ENCODE peak calls at places on chromosome 12, in four cellular contexts. One of them, this sample, is unnamed.

GRCh38 chr12:18753481-18754117 is 15.7 kb downstream of the CAPZA3 start:
- DNase-seq in prostate gland: no peak
- DNase-seq in nephron progenitor cell: no peak
- DNase-seq in GM10248: no peak
- DNase-seq in this sample: no peak

GRCh38 chr12:29278673-29279420 is 102.1 kb downstream of the ERGIC2 start:
- DNase-seq in prostate gland: no peak
- DNase-seq in nephron progenitor cell: no peak
- DNase-seq in GM10248: no peak
- DNase-seq in this sample: no peak

GRCh38 chr12:68113644-68114043 is 45.9 kb downstream of the IFNG start:
- DNase-seq in prostate gland: no peak
- DNase-seq in nephron progenitor cell: no peak
- DNase-seq in GM10248: peak; percentile 12
- DNase-seq in this sample: no peak

GRCh38 chr12:9124346-9125031 is 8.8 kb upstream of the A2M start:
- DNase-seq in prostate gland: no peak
- DNase-seq in nephron progenitor cell: no peak
- DNase-seq in GM10248: no peak
- DNase-seq in this sample: no peak

GRCh38 chr12:30988887-30989286 is 62.3 kb downstream of the TSPAN11 start:
- DNase-seq in prostate gland: peak; percentile 44
- DNase-seq in nephron progenitor cell: no peak
- DNase-seq in GM10248: no peak
- DNase-seq in this sample: no peak

GRCh38 chr12:60266381-60266852 is 670.6 kb downstream of the SLC16A7 start:
- DNase-seq in prostate gland: no peak
- DNase-seq in nephron progenitor cell: no peak
- DNase-seq in GM10248: no peak
- DNase-seq in this sample: no peak

GRCh38 chr12:89838846-89839245 is 130.2 kb upstream of the ATP2B1 start:
- DNase-seq in prostate gland: no peak
- DNase-seq in nephron progenitor cell: no peak
- DNase-seq in GM10248: no peak
- DNase-seq in this sample: no peak

GRCh38 chr12:27595231-27595642 is 71.2 kb downstream of the PPFIBP1 start:
- DNase-seq in prostate gland: no peak
- DNase-seq in nephron progenitor cell: peak; percentile 9
- DNase-seq in GM10248: no peak
- DNase-seq in this sample: no peak

GRCh38 chr12:56103823-56104108 is 593 bp upstream of the PA2G4 start:
- DNase-seq in prostate gland: no peak
- DNase-seq in nephron progenitor cell: no peak
- DNase-seq in GM10248: no peak
- DNase-seq in this sample: no peak

GRCh38 chr12:113844495-113845175 is 121.5 kb downstream of the RBM19 start:
- DNase-seq in prostate gland: no peak
- DNase-seq in nephron progenitor cell: peak; percentile 35
- DNase-seq in GM10248: no peak
- DNase-seq in this sample: no peak

GRCh38 chr12:31749024-31749704 is 20.3 kb upstream of the AMN1 start:
- DNase-seq in prostate gland: peak; percentile 94
- DNase-seq in nephron progenitor cell: no peak
- DNase-seq in GM10248: peak; percentile 82
- DNase-seq in this sample: no peak

DNA sequence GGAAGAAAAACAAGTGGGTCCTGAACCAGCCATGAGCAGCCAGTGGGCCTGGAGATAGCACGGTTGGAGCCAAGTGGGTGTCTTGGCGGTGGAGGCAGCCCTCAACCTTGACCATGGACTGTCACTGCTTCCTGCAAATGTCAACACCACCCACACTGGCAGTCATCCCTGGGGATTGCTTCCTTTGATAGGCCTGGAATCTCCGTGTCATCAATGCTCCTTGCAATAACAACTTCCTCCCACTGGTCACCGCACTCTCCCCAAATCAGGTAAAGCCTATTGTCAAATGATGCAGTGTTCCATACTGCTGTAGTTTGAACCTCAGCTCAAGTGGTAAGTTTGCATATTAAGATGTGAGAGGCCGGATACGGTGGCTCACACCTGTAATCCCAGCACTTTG is 129.1 kb downstream of the NTF3 start:
- DNase-seq in prostate gland: no peak
- DNase-seq in nephron progenitor cell: no peak
- DNase-seq in GM10248: no peak
- DNase-seq in this sample: no peak
- TF ChIP-seq CTCF in prostate gland: no peak
- TF ChIP-seq CTCF in nephron progenitor cell: no peak
- TF ChIP-seq CTCF in GM10248: no peak
- TF ChIP-seq CTCF in this sample: no peak

DNA sequence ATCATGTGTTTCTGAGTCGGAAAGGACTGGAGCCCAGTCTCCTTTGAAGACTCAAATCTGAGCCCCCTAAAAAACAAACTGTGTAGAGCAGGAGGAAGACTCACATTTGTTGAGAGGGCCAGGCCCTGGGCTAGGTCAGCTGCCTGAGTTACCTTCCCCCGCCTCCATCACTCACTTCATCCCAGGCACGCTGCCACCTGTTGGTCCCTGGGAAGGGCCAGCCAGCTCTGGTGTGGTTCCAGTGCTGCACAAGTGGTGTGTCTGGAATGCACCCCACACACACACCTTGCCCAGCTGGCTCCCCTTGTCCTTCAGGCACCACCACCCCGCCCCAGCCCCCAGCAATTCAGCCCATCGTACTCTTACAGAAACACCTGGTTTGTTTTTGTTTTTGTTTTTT is 9.0 kb downstream of the MVK start:
- DNase-seq in prostate gland: no peak
- DNase-seq in nephron progenitor cell: no peak
- DNase-seq in GM10248: no peak
- DNase-seq in this sample: no peak
- TF ChIP-seq CTCF in prostate gland: no peak
- TF ChIP-seq CTCF in nephron progenitor cell: no peak
- TF ChIP-seq CTCF in GM10248: no peak
- TF ChIP-seq CTCF in this sample: no peak

DNA sequence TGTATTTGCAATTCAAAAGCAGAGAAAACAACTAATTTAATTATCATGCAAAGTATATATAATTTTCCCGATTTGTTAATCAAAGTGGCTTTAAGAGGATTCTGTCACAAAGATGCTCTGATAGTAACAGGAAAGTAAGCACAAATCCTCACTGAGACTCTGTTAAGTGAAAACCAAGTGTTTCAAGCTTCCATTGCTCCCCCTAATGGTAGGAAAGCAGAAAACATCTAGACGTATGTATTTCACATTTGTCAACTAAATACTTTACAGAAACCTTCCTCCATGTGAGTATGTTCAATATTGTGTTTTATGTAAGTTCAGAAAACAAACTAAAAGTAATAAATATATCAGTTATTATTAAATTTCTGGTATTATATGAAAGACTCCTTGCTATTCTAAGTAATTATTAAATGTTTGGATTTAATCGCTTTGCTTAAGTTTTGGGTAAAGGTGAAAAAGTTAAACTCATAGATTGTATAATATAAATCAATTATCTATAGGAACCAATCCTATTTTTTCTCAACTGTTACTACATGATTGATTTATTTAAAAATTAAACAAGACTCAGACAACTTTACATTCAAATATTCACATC is 1.5 kb upstream of the NTS start:
- DNase-seq in prostate gland: no peak
- DNase-seq in nephron progenitor cell: no peak
- DNase-seq in GM10248: peak; percentile 33
- DNase-seq in this sample: no peak
- TF ChIP-seq CTCF in prostate gland: peak; percentile 56
- TF ChIP-seq CTCF in nephron progenitor cell: peak; percentile 79
- TF ChIP-seq CTCF in GM10248: peak; percentile 76
- TF ChIP-seq CTCF in this sample: peak; percentile 80

GRCh38 chr12:17640615-17641014 is 449.4 kb downstream of the RERGL start:
- DNase-seq in prostate gland: no peak
- DNase-seq in nephron progenitor cell: no peak
- DNase-seq in GM10248: no peak
- DNase-seq in this sample: no peak

GRCh38 chr12:17642340-17642650 is 447.7 kb downstream of the RERGL start:
- DNase-seq in prostate gland: no peak
- DNase-seq in nephron progenitor cell: no peak
- DNase-seq in GM10248: no peak
- DNase-seq in this sample: no peak
- TF ChIP-seq CTCF in prostate gland: no peak
- TF ChIP-seq CTCF in nephron progenitor cell: no peak
- TF ChIP-seq CTCF in GM10248: no peak
- TF ChIP-seq CTCF in this sample: peak; percentile 14

GRCh38 chr12:118611295-118611694 is 234.9 kb downstream of the SUDS3 start:
- DNase-seq in prostate gland: no peak
- DNase-seq in nephron progenitor cell: peak; percentile 30
- DNase-seq in GM10248: no peak
- DNase-seq in this sample: no peak

GRCh38 chr12:118606690-118607089 is 230.3 kb downstream of the SUDS3 start:
- DNase-seq in prostate gland: no peak
- DNase-seq in nephron progenitor cell: no peak
- DNase-seq in GM10248: no peak
- DNase-seq in this sample: no peak

GRCh38 chr12:118607831-118608230 is 231.5 kb downstream of the SUDS3 start:
- DNase-seq in prostate gland: no peak
- DNase-seq in nephron progenitor cell: no peak
- DNase-seq in GM10248: no peak
- DNase-seq in this sample: no peak

GRCh38 chr12:118608770-118609344 is 232.5 kb downstream of the SUDS3 start:
- DNase-seq in prostate gland: no peak
- DNase-seq in nephron progenitor cell: no peak
- DNase-seq in GM10248: no peak
- DNase-seq in this sample: no peak

GRCh38 chr12:118611770-118612169 is 235.4 kb downstream of the SUDS3 start:
- DNase-seq in prostate gland: no peak
- DNase-seq in nephron progenitor cell: no peak
- DNase-seq in GM10248: no peak
- DNase-seq in this sample: no peak
- TF ChIP-seq CTCF in prostate gland: no peak
- TF ChIP-seq CTCF in nephron progenitor cell: no peak
- TF ChIP-seq CTCF in GM10248: no peak
- TF ChIP-seq CTCF in this sample: no peak

GRCh38 chr12:65585648-65586420 is 238.4 kb upstream of the HMGA2 start:
- DNase-seq in prostate gland: no peak
- DNase-seq in nephron progenitor cell: no peak
- DNase-seq in GM10248: no peak
- DNase-seq in this sample: no peak
- TF ChIP-seq CTCF in prostate gland: no peak
- TF ChIP-seq CTCF in nephron progenitor cell: no peak
- TF ChIP-seq CTCF in GM10248: no peak
- TF ChIP-seq CTCF in this sample: no peak

GRCh38 chr12:4116251-4117111 is 157.1 kb upstream of the CCND2 start:
- DNase-seq in prostate gland: no peak
- DNase-seq in nephron progenitor cell: no peak
- DNase-seq in GM10248: no peak
- DNase-seq in this sample: no peak

GRCh38 chr12:4119157-4119761 is 154.3 kb upstream of the CCND2 start:
- DNase-seq in prostate gland: no peak
- DNase-seq in nephron progenitor cell: no peak
- DNase-seq in GM10248: peak; percentile 80
- DNase-seq in this sample: no peak

GRCh38 chr12:4118601-4119156 is 154.9 kb upstream of the CCND2 start:
- DNase-seq in prostate gland: no peak
- DNase-seq in nephron progenitor cell: no peak
- DNase-seq in GM10248: no peak
- DNase-seq in this sample: peak; percentile 27

GRCh38 chr12:4118017-4118510 is 155.5 kb upstream of the CCND2 start:
- DNase-seq in prostate gland: no peak
- DNase-seq in nephron progenitor cell: no peak
- DNase-seq in GM10248: peak; percentile 56
- DNase-seq in this sample: no peak

GRCh38 chr12:4117386-4118016 is 156.1 kb upstream of the CCND2 start:
- DNase-seq in prostate gland: no peak
- DNase-seq in nephron progenitor cell: no peak
- DNase-seq in GM10248: no peak
- DNase-seq in this sample: no peak
- TF ChIP-seq CTCF in prostate gland: no peak
- TF ChIP-seq CTCF in nephron progenitor cell: no peak
- TF ChIP-seq CTCF in GM10248: no peak
- TF ChIP-seq CTCF in this sample: no peak

This sample was measured in mesothelial cell of epicardium.